ENCODE peak calls at places on chromosomes 4 and X, in ten cellular contexts. J is NCI-H2081, Q is OCI-LY7, R is Kasumi-1, O is NCI-H524 treated with DMSO at 0.1 percent for 48 hours, X is esophagus muscularis mucosa, L is BJ, I is OCI-M1, D is heart right ventricle, V is NCI-H2029. G is an unnamed sample.

GRCh38 chrX:152821145-152821765 is 9.3 kb downstream of the CETN2 start:
- DNase-seq in J (peak; percentile 53), Q (peak; percentile 25), R (peak; percentile 33), O (no peak), X (no peak), L (no peak), I (peak; percentile 50), D (no peak), V (no peak), G (peak; percentile 47)

GRCh38 chrX:130696542-130696941 is 206.5 kb downstream of the ENOX2 start:
- DNase-seq in J (no peak), Q (peak; percentile 10), R (no peak), O (no peak), X (no peak), L (no peak), I (no peak), D (no peak), V (no peak), G (no peak)

GRCh38 chr4:73447701-73448100 is 11.7 kb downstream of the AFP start:
- DNase-seq in J (no peak), Q (no peak), R (no peak), O (no peak), X (no peak), L (no peak), I (no peak), D (no peak), V (no peak), G (no peak)

GRCh38 chrX:17643528-17643927 is 93.8 kb upstream of the SCML1 start:
- DNase-seq in J (no peak), Q (no peak), R (no peak), O (no peak), X (no peak), L (no peak), I (no peak), D (no peak), V (no peak), G (no peak)

GRCh38 chr4:7328913-7329638 is 105.7 kb downstream of the PSAPL1 start:
- DNase-seq in J (no peak), Q (no peak), R (no peak), O (no peak), X (no peak), L (peak; percentile 22), I (no peak), D (peak; percentile 71), V (no peak), G (no peak)

GRCh38 chrX:9197231-9197630 is 163.3 kb upstream of the FAM9B start:
- DNase-seq in J (no peak), Q (no peak), R (no peak), O (no peak), X (no peak), L (peak; percentile 9), I (no peak), D (no peak), V (no peak), G (no peak)

GRCh38 chrX:129875669-129876068 is 30.3 kb upstream of the UTP14A start:
- DNase-seq in J (no peak), Q (no peak), R (peak; percentile 60), O (peak; percentile 28), X (no peak), L (peak; percentile 62), I (no peak), D (no peak), V (no peak), G (peak; percentile 34)

GRCh38 chrX:74949717-74950116 is 24.5 kb upstream of the NEXMIF start:
- DNase-seq in J (no peak), Q (no peak), R (no peak), O (no peak), X (no peak), L (no peak), I (no peak), D (no peak), V (no peak), G (peak; percentile 74)

GRCh38 chrX:97685753-97686152 is 802.0 kb downstream of the RPA4 start:
- DNase-seq in J (peak; percentile 64), Q (peak; percentile 53), R (peak; percentile 19), O (peak; percentile 22), X (no peak), L (no peak), I (peak; percentile 33), D (no peak), V (peak; percentile 23), G (peak; percentile 31)

GRCh38 chr4:106986486-106986885 is 49.6 kb downstream of the DKK2 start:
- DNase-seq in J (peak; percentile 66), Q (no peak), R (peak; percentile 42), O (no peak), X (no peak), L (peak; percentile 11), I (no peak), D (no peak), V (no peak), G (no peak)

GRCh38 chrX:120672841-120673530 is 43.1 kb upstream of the C1GALT1C1 start:
- DNase-seq in J (no peak), Q (no peak), R (no peak), O (no peak), X (no peak), L (no peak), I (no peak), D (no peak), V (no peak), G (no peak)

GRCh38 chr4:74111990-74112389 is 13.0 kb upstream of the CXCL2 start:
- DNase-seq in J (no peak), Q (no peak), R (no peak), O (no peak), X (no peak), L (no peak), I (no peak), D (peak; percentile 38), V (no peak), G (no peak)

GRCh38 chr4:53614616-53615015 is 23.3 kb upstream of the LNX1 start:
- DNase-seq in J (peak; percentile 8), Q (peak; percentile 8), R (no peak), O (no peak), X (no peak), L (no peak), I (no peak), D (no peak), V (no peak), G (no peak)

GRCh38 chrX:84160736-84161135 is 27.3 kb downstream of the RPS6KA6 start:
- DNase-seq in J (no peak), Q (no peak), R (no peak), O (no peak), X (no peak), L (no peak), I (no peak), D (no peak), V (no peak), G (no peak)

GRCh38 chr4:1012031-1012739 is 759 bp downstream of the FGFRL1 start:
- DNase-seq in J (peak; percentile 57), Q (peak; percentile 19), R (no peak), O (peak; percentile 11), X (no peak), L (no peak), I (peak; percentile 12), D (no peak), V (peak; percentile 6), G (peak; percentile 44)

GRCh38 chrX:105837227-105837626 is 14.9 kb downstream of the NRK start:
- DNase-seq in J (no peak), Q (no peak), R (no peak), O (no peak), X (no peak), L (no peak), I (no peak), D (peak; percentile 71), V (no peak), G (no peak)

GRCh38 chr4:85430697-85431096 is 44.3 kb upstream of the ARHGAP24 start:
- DNase-seq in J (no peak), Q (no peak), R (no peak), O (no peak), X (no peak), L (no peak), I (no peak), D (no peak), V (no peak), G (no peak)

GRCh38 chr4:182486895-182487294 is 243.7 kb downstream of the TENM3 start:
- DNase-seq in J (no peak), Q (no peak), R (peak; percentile 12), O (no peak), X (no peak), L (no peak), I (peak; percentile 29), D (no peak), V (no peak), G (no peak)

GRCh38 chr4:48898733-48899431 is 7.7 kb downstream of the OCIAD2 start:
- DNase-seq in J (peak; percentile 42), Q (peak; percentile 28), R (peak; percentile 92), O (no peak), X (no peak), L (no peak), I (peak; percentile 87), D (no peak), V (no peak), G (peak; percentile 69)

GRCh38 chrX:140503230-140503585 is 1.7 kb downstream of the SOX3 start:
- DNase-seq in J (no peak), Q (no peak), R (no peak), O (no peak), X (no peak), L (no peak), I (no peak), D (no peak), V (no peak), G (peak; percentile 1)

GRCh38 chr4:123163501-123163900 is 233.1 kb upstream of the SPRY1 start:
- DNase-seq in J (no peak), Q (no peak), R (peak; percentile 48), O (no peak), X (no peak), L (no peak), I (no peak), D (no peak), V (no peak), G (peak; percentile 21)

GRCh38 chrX:137424679-137425078 is 141.2 kb upstream of the ZIC3 start:
- DNase-seq in J (no peak), Q (no peak), R (no peak), O (no peak), X (no peak), L (no peak), I (no peak), D (no peak), V (no peak), G (no peak)

GRCh38 chrX:17860179-17860780 is 818 bp downstream of the RAI2 start:
- DNase-seq in J (peak; percentile 7), Q (no peak), R (no peak), O (no peak), X (no peak), L (no peak), I (no peak), D (no peak), V (no peak), G (peak; percentile 5)

GRCh38 chr4:112604590-112604989 is 32.1 kb downstream of the ZGRF1 start:
- DNase-seq in J (peak; percentile 24), Q (peak; percentile 46), R (peak; percentile 70), O (no peak), X (no peak), L (peak; percentile 9), I (peak; percentile 75), D (peak; percentile 46), V (peak; percentile 24), G (peak; percentile 65)

GRCh38 chrX:103158317-103158621 is 56.6 kb upstream of the BEX4 start:
- DNase-seq in J (no peak), Q (no peak), R (no peak), O (no peak), X (no peak), L (no peak), I (no peak), D (no peak), V (no peak), G (no peak)

GRCh38 chrX:135185795-135186443 is 14.7 kb upstream of the CT55 start:
- DNase-seq in J (peak; percentile 14), Q (peak; percentile 13), R (peak; percentile 57), O (peak; percentile 14), X (no peak), L (peak; percentile 2), I (peak; percentile 52), D (no peak), V (peak; percentile 4), G (peak; percentile 59)

GRCh38 chr4:23966720-23967119 is 76.9 kb upstream of the PPARGC1A start:
- DNase-seq in J (peak; percentile 48), Q (peak; percentile 15), R (peak; percentile 5), O (no peak), X (no peak), L (no peak), I (peak; percentile 21), D (no peak), V (no peak), G (no peak)

GRCh38 chr4:67744561-67745283 is 9.5 kb downstream of the GNRHR start:
- DNase-seq in J (no peak), Q (no peak), R (no peak), O (no peak), X (no peak), L (no peak), I (no peak), D (no peak), V (no peak), G (no peak)